ENCODE peak calls at places on chromosomes 7 and 10, in four cellular contexts. One of them, this sample, is unnamed.

GRCh38 chr7:23530355-23530754 is 1.4 kb downstream of the TRA2A start:
- DNase-seq in astrocyte of the cerebellum: peak; percentile 23
- DNase-seq in cardiac fibroblast: peak; percentile 54
- DNase-seq in OCI-LY7: peak; percentile 71
- DNase-seq in this sample: peak; percentile 68

GRCh38 chr10:35300063-35300699 is 36.1 kb upstream of the CCNY start:
- DNase-seq in astrocyte of the cerebellum: no peak
- DNase-seq in cardiac fibroblast: peak; percentile 32
- DNase-seq in OCI-LY7: no peak
- DNase-seq in this sample: peak; percentile 51

GRCh38 chr7:26694156-26694555 is 170.2 kb downstream of the SKAP2 start:
- DNase-seq in astrocyte of the cerebellum: no peak
- DNase-seq in cardiac fibroblast: no peak
- DNase-seq in OCI-LY7: no peak
- DNase-seq in this sample: no peak

GRCh38 chr10:124590216-124591122 is 128.8 kb downstream of the LHPP start:
- DNase-seq in astrocyte of the cerebellum: no peak
- DNase-seq in cardiac fibroblast: no peak
- DNase-seq in OCI-LY7: no peak
- DNase-seq in this sample: no peak

GRCh38 chr7:98826400-98826799 is 43.4 kb downstream of the TMEM130 start:
- DNase-seq in astrocyte of the cerebellum: no peak
- DNase-seq in cardiac fibroblast: no peak
- DNase-seq in OCI-LY7: no peak
- DNase-seq in this sample: no peak

GRCh38 chr10:73209705-73210104 is 37.4 kb downstream of the DNAJC9 start:
- DNase-seq in astrocyte of the cerebellum: peak; percentile 13
- DNase-seq in cardiac fibroblast: peak; percentile 23
- DNase-seq in OCI-LY7: no peak
- DNase-seq in this sample: no peak

GRCh38 chr7:118870187-118870586 is 645.7 kb downstream of the ANKRD7 start:
- DNase-seq in astrocyte of the cerebellum: no peak
- DNase-seq in cardiac fibroblast: no peak
- DNase-seq in OCI-LY7: no peak
- DNase-seq in this sample: no peak

GRCh38 chr7:144820557-144820956 is 15.3 kb downstream of the TPK1 start:
- DNase-seq in astrocyte of the cerebellum: no peak
- DNase-seq in cardiac fibroblast: no peak
- DNase-seq in OCI-LY7: no peak
- DNase-seq in this sample: no peak

GRCh38 chr7:158912406-158912805 is 56.0 kb downstream of the DYNC2I1 start:
- DNase-seq in astrocyte of the cerebellum: no peak
- DNase-seq in cardiac fibroblast: no peak
- DNase-seq in OCI-LY7: no peak
- DNase-seq in this sample: no peak

GRCh38 chr7:134458341-134458805 is 527 bp downstream of the AKR1B1 start:
- DNase-seq in astrocyte of the cerebellum: no peak
- DNase-seq in cardiac fibroblast: peak; percentile 41
- DNase-seq in OCI-LY7: peak; percentile 82
- DNase-seq in this sample: peak; percentile 77

GRCh38 chr7:22895491-22895890 is 72.8 kb upstream of the TOMM7 start:
- DNase-seq in astrocyte of the cerebellum: no peak
- DNase-seq in cardiac fibroblast: no peak
- DNase-seq in OCI-LY7: no peak
- DNase-seq in this sample: no peak

GRCh38 chr7:151964951-151965350 is 8.7 kb downstream of the GALNTL5 start:
- DNase-seq in astrocyte of the cerebellum: no peak
- DNase-seq in cardiac fibroblast: no peak
- DNase-seq in OCI-LY7: no peak
- DNase-seq in this sample: no peak

GRCh38 chr7:36916619-36917018 is 192.3 kb upstream of the AOAH start:
- DNase-seq in astrocyte of the cerebellum: no peak
- DNase-seq in cardiac fibroblast: no peak
- DNase-seq in OCI-LY7: no peak
- DNase-seq in this sample: no peak

GRCh38 chr10:34163075-34163905 is 651.8 kb downstream of the PARD3 start:
- DNase-seq in astrocyte of the cerebellum: no peak
- DNase-seq in cardiac fibroblast: peak; percentile 19
- DNase-seq in OCI-LY7: no peak
- DNase-seq in this sample: no peak

GRCh38 chr10:17643755-17644484 is at the start of gene STAM:
- DNase-seq in astrocyte of the cerebellum: peak; percentile 86
- DNase-seq in cardiac fibroblast: peak; percentile 96
- DNase-seq in OCI-LY7: peak; percentile 94
- DNase-seq in this sample: peak; percentile 88

GRCh38 chr10:614772-615582 is 74.5 kb downstream of the DIP2C start:
- DNase-seq in astrocyte of the cerebellum: no peak
- DNase-seq in cardiac fibroblast: no peak
- DNase-seq in OCI-LY7: no peak
- DNase-seq in this sample: no peak

GRCh38 chr10:117005454-117006055 is 568 bp upstream of the SHTN1 start:
- DNase-seq in astrocyte of the cerebellum: no peak
- DNase-seq in cardiac fibroblast: no peak
- DNase-seq in OCI-LY7: no peak
- DNase-seq in this sample: peak; percentile 34
- TF ChIP-seq CTCF in astrocyte of the cerebellum: no peak
- TF ChIP-seq CTCF in cardiac fibroblast: no peak
- TF ChIP-seq CTCF in OCI-LY7: no peak
- TF ChIP-seq CTCF in this sample: no peak

DNA sequence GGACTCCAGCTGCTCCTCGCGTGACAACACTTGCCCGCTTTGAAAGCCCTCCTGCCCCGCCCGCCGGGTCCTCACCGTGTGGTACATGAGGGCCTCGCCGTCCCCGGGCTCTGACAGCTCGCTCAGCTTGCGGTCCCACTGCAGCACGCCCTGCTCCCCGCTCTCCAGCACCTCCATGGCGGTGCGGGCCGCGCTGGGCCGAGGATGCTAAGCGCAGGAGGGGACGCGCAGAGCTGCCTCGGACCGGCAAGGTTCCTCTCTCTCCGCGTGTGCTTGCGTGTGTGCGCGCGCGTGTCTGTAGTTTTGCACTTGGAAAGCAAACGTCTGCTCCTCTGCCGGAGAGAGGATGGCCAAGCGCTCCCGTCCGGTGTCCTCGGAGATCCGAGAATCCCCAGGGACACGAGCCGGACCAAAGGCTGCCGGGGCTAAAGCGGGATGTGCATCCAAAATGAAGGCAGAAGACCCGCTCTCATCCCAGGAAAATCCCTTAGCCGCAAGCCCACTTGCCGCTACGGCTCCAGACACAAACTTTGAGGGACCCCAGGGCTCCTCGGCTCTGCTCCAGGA is at the start of gene CREB3L2:
- DNase-seq in astrocyte of the cerebellum: no peak
- DNase-seq in cardiac fibroblast: peak; percentile 73
- DNase-seq in OCI-LY7: peak; percentile 62
- DNase-seq in this sample: no peak
- TF ChIP-seq CTCF in astrocyte of the cerebellum: no peak
- TF ChIP-seq CTCF in cardiac fibroblast: no peak
- TF ChIP-seq CTCF in OCI-LY7: no peak
- TF ChIP-seq CTCF in this sample: no peak

GRCh38 chr10:96752380-96752779 is 32.1 kb upstream of the PIK3AP1 start:
- DNase-seq in astrocyte of the cerebellum: no peak
- DNase-seq in cardiac fibroblast: no peak
- DNase-seq in OCI-LY7: no peak
- DNase-seq in this sample: no peak

GRCh38 chr10:96758423-96758822 is 38.1 kb upstream of the PIK3AP1 start:
- DNase-seq in astrocyte of the cerebellum: no peak
- DNase-seq in cardiac fibroblast: no peak
- DNase-seq in OCI-LY7: peak; percentile 90
- DNase-seq in this sample: no peak

GRCh38 chr10:96756111-96756903 is 36.0 kb upstream of the PIK3AP1 start:
- DNase-seq in astrocyte of the cerebellum: no peak
- DNase-seq in cardiac fibroblast: no peak
- DNase-seq in OCI-LY7: peak; percentile 52
- DNase-seq in this sample: no peak

DNA sequence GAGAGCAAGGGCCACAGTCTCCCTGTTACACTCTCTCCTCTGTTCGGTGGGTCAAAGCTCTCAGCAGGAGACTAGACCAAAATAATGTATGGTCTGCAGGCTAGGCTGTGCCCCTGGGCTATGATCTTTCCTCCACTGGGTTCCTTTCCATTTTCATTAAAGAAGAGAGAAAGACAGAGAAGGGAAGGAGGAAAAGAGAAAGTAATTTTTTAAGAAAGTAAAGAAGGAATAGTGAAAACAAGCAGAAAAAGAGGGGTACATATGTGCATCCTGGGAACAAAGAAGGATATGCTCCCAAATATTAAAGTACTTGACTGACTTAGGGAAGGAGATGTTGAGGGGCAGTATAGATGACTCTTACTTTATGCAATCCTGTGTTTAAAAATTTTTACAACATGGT is 33.6 kb upstream of the PIK3AP1 start:
- DNase-seq in astrocyte of the cerebellum: no peak
- DNase-seq in cardiac fibroblast: no peak
- DNase-seq in OCI-LY7: no peak
- DNase-seq in this sample: no peak
- TF ChIP-seq CTCF in astrocyte of the cerebellum: no peak
- TF ChIP-seq CTCF in cardiac fibroblast: no peak
- TF ChIP-seq CTCF in OCI-LY7: no peak
- TF ChIP-seq CTCF in this sample: no peak

GRCh38 chr10:43420369-43421200 is 11.6 kb upstream of the HNRNPF start:
- DNase-seq in astrocyte of the cerebellum: no peak
- DNase-seq in cardiac fibroblast: peak; percentile 96
- DNase-seq in OCI-LY7: peak; percentile 86
- DNase-seq in this sample: peak; percentile 80
- TF ChIP-seq CTCF in astrocyte of the cerebellum: peak; percentile 39
- TF ChIP-seq CTCF in cardiac fibroblast: no peak
- TF ChIP-seq CTCF in OCI-LY7: peak; percentile 63
- TF ChIP-seq CTCF in this sample: peak; percentile 36

GRCh38 chr10:14302035-14302434 is 28.7 kb downstream of the FRMD4A start:
- DNase-seq in astrocyte of the cerebellum: peak; percentile 13
- DNase-seq in cardiac fibroblast: peak; percentile 31
- DNase-seq in OCI-LY7: peak; percentile 1
- DNase-seq in this sample: no peak
- TF ChIP-seq CTCF in astrocyte of the cerebellum: peak; percentile 65
- TF ChIP-seq CTCF in cardiac fibroblast: peak; percentile 61
- TF ChIP-seq CTCF in OCI-LY7: peak; percentile 66
- TF ChIP-seq CTCF in this sample: no peak

GRCh38 chr7:137572071-137572784 is 228.7 kb upstream of the PTN start:
- DNase-seq in astrocyte of the cerebellum: no peak
- DNase-seq in cardiac fibroblast: peak; percentile 13
- DNase-seq in OCI-LY7: no peak
- DNase-seq in this sample: no peak
- TF ChIP-seq CTCF in astrocyte of the cerebellum: no peak
- TF ChIP-seq CTCF in cardiac fibroblast: no peak
- TF ChIP-seq CTCF in OCI-LY7: no peak
- TF ChIP-seq CTCF in this sample: no peak

GRCh38 chr10:30270247-30270646 is 78.8 kb downstream of the MTPAP start:
- DNase-seq in astrocyte of the cerebellum: no peak
- DNase-seq in cardiac fibroblast: peak; percentile 28
- DNase-seq in OCI-LY7: peak; percentile 10
- DNase-seq in this sample: no peak
- TF ChIP-seq CTCF in astrocyte of the cerebellum: no peak
- TF ChIP-seq CTCF in cardiac fibroblast: no peak
- TF ChIP-seq CTCF in OCI-LY7: peak; percentile 67
- TF ChIP-seq CTCF in this sample: no peak

GRCh38 chr7:65731562-65732035 is 141.3 kb upstream of the VKORC1L1 start:
- DNase-seq in astrocyte of the cerebellum: no peak
- DNase-seq in cardiac fibroblast: peak; percentile 29
- DNase-seq in OCI-LY7: no peak
- DNase-seq in this sample: peak; percentile 24
- TF ChIP-seq CTCF in astrocyte of the cerebellum: peak; percentile 39
- TF ChIP-seq CTCF in cardiac fibroblast: peak; percentile 2
- TF ChIP-seq CTCF in OCI-LY7: no peak
- TF ChIP-seq CTCF in this sample: no peak

GRCh38 chr10:75111367-75111905 is at the start of gene SAMD8:
- DNase-seq in astrocyte of the cerebellum: peak; percentile 88
- DNase-seq in cardiac fibroblast: peak; percentile 98
- DNase-seq in OCI-LY7: peak; percentile 96
- DNase-seq in this sample: peak; percentile 99
- TF ChIP-seq CTCF in astrocyte of the cerebellum: peak; percentile 20
- TF ChIP-seq CTCF in cardiac fibroblast: no peak
- TF ChIP-seq CTCF in OCI-LY7: peak; percentile 43
- TF ChIP-seq CTCF in this sample: no peak

GRCh38 chr7:35036361-35037171 is 719 bp downstream of the DPY19L1 start:
- DNase-seq in astrocyte of the cerebellum: no peak
- DNase-seq in cardiac fibroblast: peak; percentile 70
- DNase-seq in OCI-LY7: peak; percentile 51
- DNase-seq in this sample: no peak

GRCh38 chr7:35037526-35038339 is 448 bp upstream of the DPY19L1 start:
- DNase-seq in astrocyte of the cerebellum: peak; percentile 80
- DNase-seq in cardiac fibroblast: peak; percentile 98
- DNase-seq in OCI-LY7: peak; percentile 94
- DNase-seq in this sample: peak; percentile 93

GRCh38 chr7:35037211-35037525 is at the start of gene DPY19L1:
- DNase-seq in astrocyte of the cerebellum: no peak
- DNase-seq in cardiac fibroblast: no peak
- DNase-seq in OCI-LY7: no peak
- DNase-seq in this sample: no peak

GRCh38 chr7:35038340-35038738 is 1.1 kb upstream of the DPY19L1 start:
- DNase-seq in astrocyte of the cerebellum: no peak
- DNase-seq in cardiac fibroblast: no peak
- DNase-seq in OCI-LY7: no peak
- DNase-seq in this sample: no peak

GRCh38 chr7:35035511-35035921 is 1.8 kb downstream of the DPY19L1 start:
- DNase-seq in astrocyte of the cerebellum: peak; percentile 39
- DNase-seq in cardiac fibroblast: peak; percentile 55
- DNase-seq in OCI-LY7: peak; percentile 54
- DNase-seq in this sample: peak; percentile 37
- TF ChIP-seq CTCF in astrocyte of the cerebellum: peak; percentile 22
- TF ChIP-seq CTCF in cardiac fibroblast: peak; percentile 9
- TF ChIP-seq CTCF in OCI-LY7: peak; percentile 50
- TF ChIP-seq CTCF in this sample: peak; percentile 37

This sample was measured in GM13976.